ENCODE peak calls at places on chromosomes 11 and 22, in eight cellular contexts. P, E, Z, W, U, Q, Y and F are unnamed samples.

GRCh38 chr11:102172127-102172848 is 62.0 kb downstream of the YAP1 start:
- DNase-seq in Y (peak), E (no peak), Z (no peak), U (no peak), P (no peak), Q (no peak), W (no peak), F (no peak)

GRCh38 chr11:40338739-40339138 is 1120.7 kb downstream of the LRRC4C start:
- DNase-seq in Q (no peak), W (no peak), Z (no peak), Y (peak), P (no peak), U (no peak), E (no peak), F (no peak)

GRCh38 chr11:58787903-58788302 is 56.2 kb upstream of the GLYAT start:
- DNase-seq in W (no peak), P (no peak), U (no peak), E (no peak), Y (no peak), Z (no peak), Q (no peak), F (no peak)

GRCh38 chr11:112195906-112196305 is 20.6 kb downstream of the BCO2 start:
- DNase-seq in Z (no peak), P (no peak), Y (no peak), W (no peak), Q (no peak), E (no peak), U (no peak), F (no peak)

GRCh38 chr11:113274708-113275582 is 39.4 kb upstream of the TTC12 start:
- DNase-seq in W (peak), Q (no peak), Z (peak), E (no peak), U (peak), Y (no peak), P (no peak), F (no peak)

GRCh38 chr11:128890543-128891409 is at the start of gene KCNJ5:
- DNase-seq in Z (peak), U (no peak), W (no peak), E (no peak), P (peak), Y (no peak), Q (peak), F (no peak)

GRCh38 chr22:30485362-30485988 is 13.7 kb upstream of the SEC14L3 start:
- DNase-seq in Z (peak), W (peak), P (peak), Q (peak), U (peak), E (peak), Y (peak), F (peak)

GRCh38 chr11:12845739-12846358 is 163.3 kb upstream of the RASSF10 start:
- DNase-seq in W (no peak), Z (peak), U (no peak), Q (peak), Y (peak), E (no peak), P (peak), F (no peak)

GRCh38 chr11:2769779-2770555 is 70.2 kb upstream of the KCNQ1OT1 start:
- DNase-seq in P (peak), Z (peak), Q (peak), W (no peak), E (peak), U (no peak), Y (no peak), F (no peak)

GRCh38 chr11:17581732-17582053 is 34.6 kb downstream of the OTOG start:
- DNase-seq in Y (no peak), U (no peak), W (no peak), Z (no peak), P (no peak), Q (no peak), E (no peak), F (no peak)

GRCh38 chr11:70627219-70627618 is 228.9 kb downstream of the CTTN start:
- DNase-seq in Z (no peak), U (no peak), W (no peak), P (peak), Q (peak), E (no peak), Y (no peak), F (no peak)

GRCh38 chr11:67582026-67582425 is 1.6 kb upstream of the GSTP1 start:
- DNase-seq in W (no peak), Q (no peak), E (no peak), Z (no peak), P (no peak), U (no peak), Y (no peak), F (no peak)

GRCh38 chr11:76629853-76630599 is 40.5 kb downstream of the LRRC32 start:
- DNase-seq in Q (peak), W (peak), P (peak), Y (no peak), E (no peak), U (peak), Z (peak), F (no peak)
- H3K4me3 ChIP-seq in Q (no peak), W (peak), P (no peak), Y (no peak), E (no peak), U (no peak), Z (no peak), F (no peak)

DNA sequence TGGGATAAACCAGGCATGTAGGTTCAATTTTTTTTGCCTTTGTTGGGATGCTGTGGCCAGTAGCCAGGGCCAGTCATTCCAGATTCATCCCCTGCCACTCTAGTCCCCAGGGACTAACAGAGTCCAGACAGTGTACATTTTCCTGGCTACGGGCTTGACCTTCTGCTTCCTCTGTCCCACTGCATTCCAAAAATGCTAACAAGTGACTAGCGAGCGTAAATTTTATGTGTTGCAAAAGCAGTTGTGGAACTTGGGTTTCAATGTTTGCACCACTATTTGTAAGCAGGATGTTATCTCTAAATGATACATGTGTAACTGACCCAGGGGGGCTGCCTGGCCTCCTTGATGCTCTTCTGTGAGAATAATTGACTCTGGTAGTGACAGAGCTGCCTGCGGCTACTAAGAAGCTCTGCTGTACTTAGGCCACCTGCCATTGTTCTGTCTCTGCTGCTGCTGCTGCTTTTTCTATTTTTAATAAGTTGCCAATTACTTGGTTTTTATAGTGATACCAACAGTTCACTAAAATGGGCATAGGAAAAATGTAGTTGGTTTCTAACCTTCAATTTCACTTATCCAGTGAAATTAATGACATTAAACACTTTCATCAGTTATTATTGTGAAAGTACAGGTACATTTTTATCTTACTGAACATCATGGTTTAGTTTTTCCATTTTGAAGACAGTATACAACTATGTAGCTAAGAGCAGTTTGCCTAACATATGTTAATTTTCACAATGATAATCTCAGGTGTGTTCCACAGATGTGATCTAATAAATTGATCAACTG is 26.8 kb downstream of the TNRC6B start:
- DNase-seq in Y (peak), U (no peak), E (no peak), W (no peak), Z (no peak), Q (no peak), P (no peak), F (no peak)
- H3K4me3 ChIP-seq in Y (no peak), U (no peak), E (no peak), W (no peak), Z (no peak), Q (no peak), P (no peak), F (no peak)

GRCh38 chr11:127059286-127060200 is 59.0 kb upstream of the KIRREL3 start:
- DNase-seq in U (no peak), W (no peak), Z (no peak), Q (no peak), Y (no peak), E (no peak), P (no peak), F (no peak)
- H3K4me3 ChIP-seq in U (no peak), W (no peak), Z (no peak), Q (no peak), Y (no peak), E (no peak), P (no peak), F (no peak)

GRCh38 chr22:36369922-36370781 is 17.6 kb downstream of the MYH9 start:
- DNase-seq in Z (peak), U (no peak), P (peak), Q (peak), Y (peak), W (peak), E (no peak), F (no peak)
- H3K4me3 ChIP-seq in Z (no peak), U (peak), P (no peak), Q (no peak), Y (no peak), W (peak), E (peak), F (no peak)

GRCh38 chr11:76209671-76209955 is 3.3 kb upstream of the WNT11 start:
- DNase-seq in Y (no peak), E (no peak), W (no peak), U (no peak), P (no peak), Q (no peak), Z (no peak), F (no peak)
- H3K4me3 ChIP-seq in Y (peak), E (peak), W (peak), U (peak), P (no peak), Q (peak), Z (peak), F (no peak)

GRCh38 chr11:124804884-124805283 is 4.7 kb upstream of the MSANTD2 start:
- DNase-seq in Z (no peak), P (no peak), U (no peak), E (no peak), W (no peak), Y (no peak), Q (no peak), F (no peak)
- H3K4me3 ChIP-seq in Z (no peak), P (no peak), U (no peak), E (no peak), W (no peak), Y (no peak), Q (no peak), F (no peak)

GRCh38 chr22:49983148-49984042 is 22.8 kb downstream of the PIM3 start:
- DNase-seq in U (peak), W (no peak), P (peak), E (no peak), Y (no peak), Q (no peak), Z (peak), F (no peak)
- H3K4me3 ChIP-seq in U (no peak), W (no peak), P (no peak), E (peak), Y (no peak), Q (peak), Z (peak), F (no peak)

GRCh38 chr11:44944181-44944852 is 6.4 kb downstream of the TP53I11 start:
- DNase-seq in Q (no peak), W (no peak), Z (peak), Y (no peak), U (no peak), P (no peak), E (no peak), F (no peak)
- H3K4me3 ChIP-seq in Q (no peak), W (no peak), Z (no peak), Y (no peak), U (no peak), P (no peak), E (no peak), F (no peak)